ENCODE peak calls at places on chromosomes 12 and 14, in six cellular contexts. One of them, this sample, is unnamed.

GRCh38 chr12:51889216-51890134 is 1.6 kb downstream of the ANKRD33 start:
- DNase-seq in NCI-H1105: no peak
- DNase-seq in activated T-cell treated with anti-CD3 and anti-CD28 coated beads, Interleukin-2, amount 50 U/mL, for 48 hours: no peak
- DNase-seq in neural crest cell: no peak
- DNase-seq in GM23338: peak; percentile 68
- DNase-seq in EL: no peak
- DNase-seq in this sample: no peak

GRCh38 chr12:26627335-26627734 is 205.7 kb downstream of the ITPR2 start:
- DNase-seq in NCI-H1105: no peak
- DNase-seq in EL: no peak
- DNase-seq in GM23338: no peak
- DNase-seq in activated T-cell treated with anti-CD3 and anti-CD28 coated beads, Interleukin-2, amount 50 U/mL, for 48 hours: no peak
- DNase-seq in neural crest cell: no peak
- DNase-seq in this sample: no peak

GRCh38 chr14:31921251-31921650 is 155.9 kb upstream of the ARHGAP5 start:
- DNase-seq in GM23338: no peak
- DNase-seq in neural crest cell: no peak
- DNase-seq in activated T-cell treated with anti-CD3 and anti-CD28 coated beads, Interleukin-2, amount 50 U/mL, for 48 hours: no peak
- DNase-seq in NCI-H1105: no peak
- DNase-seq in EL: no peak
- DNase-seq in this sample: no peak

GRCh38 chr14:74975059-74975810 is 19.8 kb upstream of the PGF start:
- DNase-seq in activated T-cell treated with anti-CD3 and anti-CD28 coated beads, Interleukin-2, amount 50 U/mL, for 48 hours: no peak
- DNase-seq in GM23338: no peak
- DNase-seq in NCI-H1105: no peak
- DNase-seq in neural crest cell: no peak
- DNase-seq in EL: peak; percentile 2
- DNase-seq in this sample: no peak

GRCh38 chr12:94575024-94575423 is 75.3 kb downstream of the TMCC3 start:
- DNase-seq in EL: no peak
- DNase-seq in neural crest cell: no peak
- DNase-seq in NCI-H1105: no peak
- DNase-seq in activated T-cell treated with anti-CD3 and anti-CD28 coated beads, Interleukin-2, amount 50 U/mL, for 48 hours: no peak
- DNase-seq in GM23338: no peak
- DNase-seq in this sample: no peak

GRCh38 chr12:55906056-55906455 is 21.6 kb downstream of the PYM1 start:
- DNase-seq in EL: peak; percentile 58
- DNase-seq in neural crest cell: no peak
- DNase-seq in activated T-cell treated with anti-CD3 and anti-CD28 coated beads, Interleukin-2, amount 50 U/mL, for 48 hours: no peak
- DNase-seq in NCI-H1105: no peak
- DNase-seq in GM23338: no peak
- DNase-seq in this sample: no peak

GRCh38 chr12:119835068-119835467 is 42.1 kb downstream of the CIT start:
- DNase-seq in NCI-H1105: no peak
- DNase-seq in EL: peak; percentile 8
- DNase-seq in neural crest cell: no peak
- DNase-seq in GM23338: peak; percentile 38
- DNase-seq in activated T-cell treated with anti-CD3 and anti-CD28 coated beads, Interleukin-2, amount 50 U/mL, for 48 hours: no peak
- DNase-seq in this sample: peak; percentile 11

GRCh38 chr14:69699743-69700309 is 67.1 kb upstream of the SRSF5 start:
- DNase-seq in GM23338: no peak
- DNase-seq in neural crest cell: no peak
- DNase-seq in EL: no peak
- DNase-seq in NCI-H1105: peak; percentile 72
- DNase-seq in activated T-cell treated with anti-CD3 and anti-CD28 coated beads, Interleukin-2, amount 50 U/mL, for 48 hours: no peak
- DNase-seq in this sample: no peak

GRCh38 chr12:113880337-113880736 is 85.8 kb downstream of the RBM19 start:
- DNase-seq in EL: no peak
- DNase-seq in GM23338: no peak
- DNase-seq in NCI-H1105: peak; percentile 62
- DNase-seq in neural crest cell: no peak
- DNase-seq in activated T-cell treated with anti-CD3 and anti-CD28 coated beads, Interleukin-2, amount 50 U/mL, for 48 hours: no peak
- DNase-seq in this sample: no peak

GRCh38 chr12:100573499-100574261 is at the start of gene GAS2L3:
- DNase-seq in activated T-cell treated with anti-CD3 and anti-CD28 coated beads, Interleukin-2, amount 50 U/mL, for 48 hours: peak; percentile 80
- DNase-seq in NCI-H1105: peak; percentile 93
- DNase-seq in GM23338: peak; percentile 91
- DNase-seq in neural crest cell: peak; percentile 86
- DNase-seq in EL: peak; percentile 89
- DNase-seq in this sample: peak; percentile 82

GRCh38 chr12:111245701-111246476 is 123.0 kb downstream of the PHETA1 start:
- DNase-seq in GM23338: no peak
- DNase-seq in activated T-cell treated with anti-CD3 and anti-CD28 coated beads, Interleukin-2, amount 50 U/mL, for 48 hours: no peak
- DNase-seq in neural crest cell: no peak
- DNase-seq in EL: no peak
- DNase-seq in NCI-H1105: no peak
- DNase-seq in this sample: no peak

GRCh38 chr14:61430066-61430757 is 108.8 kb downstream of the PRKCH start:
- DNase-seq in NCI-H1105: no peak
- DNase-seq in activated T-cell treated with anti-CD3 and anti-CD28 coated beads, Interleukin-2, amount 50 U/mL, for 48 hours: peak; percentile 12
- DNase-seq in neural crest cell: no peak
- DNase-seq in GM23338: no peak
- DNase-seq in EL: no peak
- DNase-seq in this sample: no peak

GRCh38 chr14:50018236-50019210 is 97.8 kb downstream of the VCPKMT start:
- DNase-seq in GM23338: no peak
- DNase-seq in EL: no peak
- DNase-seq in activated T-cell treated with anti-CD3 and anti-CD28 coated beads, Interleukin-2, amount 50 U/mL, for 48 hours: no peak
- DNase-seq in neural crest cell: no peak
- DNase-seq in NCI-H1105: no peak
- DNase-seq in this sample: no peak

GRCh38 chr12:2256453-2256852 is 203.7 kb downstream of the CACNA1C start:
- DNase-seq in activated T-cell treated with anti-CD3 and anti-CD28 coated beads, Interleukin-2, amount 50 U/mL, for 48 hours: no peak
- DNase-seq in GM23338: no peak
- DNase-seq in NCI-H1105: no peak
- DNase-seq in neural crest cell: no peak
- DNase-seq in EL: peak; percentile 95
- DNase-seq in this sample: no peak

GRCh38 chr12:16121953-16122352 is 155.5 kb downstream of the SLC15A5 start:
- DNase-seq in NCI-H1105: no peak
- DNase-seq in activated T-cell treated with anti-CD3 and anti-CD28 coated beads, Interleukin-2, amount 50 U/mL, for 48 hours: no peak
- DNase-seq in neural crest cell: no peak
- DNase-seq in GM23338: peak; percentile 79
- DNase-seq in EL: no peak
- DNase-seq in this sample: no peak

GRCh38 chr12:89542912-89543592 is 17.2 kb upstream of the POC1B start:
- DNase-seq in neural crest cell: peak; percentile 70
- DNase-seq in activated T-cell treated with anti-CD3 and anti-CD28 coated beads, Interleukin-2, amount 50 U/mL, for 48 hours: peak; percentile 71
- DNase-seq in GM23338: peak; percentile 97
- DNase-seq in NCI-H1105: peak; percentile 57
- DNase-seq in EL: peak; percentile 74
- DNase-seq in this sample: peak; percentile 44

GRCh38 chr14:72164420-72165150 is 232.4 kb downstream of the RGS6 start:
- DNase-seq in neural crest cell: no peak
- DNase-seq in EL: no peak
- DNase-seq in GM23338: no peak
- DNase-seq in NCI-H1105: no peak
- DNase-seq in activated T-cell treated with anti-CD3 and anti-CD28 coated beads, Interleukin-2, amount 50 U/mL, for 48 hours: no peak
- DNase-seq in this sample: no peak

GRCh38 chr12:4290011-4290790 is 16.6 kb downstream of the CCND2 start:
- DNase-seq in NCI-H1105: no peak
- DNase-seq in GM23338: no peak
- DNase-seq in EL: no peak
- DNase-seq in activated T-cell treated with anti-CD3 and anti-CD28 coated beads, Interleukin-2, amount 50 U/mL, for 48 hours: peak; percentile 13
- DNase-seq in neural crest cell: no peak
- DNase-seq in this sample: no peak

This sample was measured in HuH-7.